ENCODE peak calls at places on chromosome 3, in five cellular contexts. N is fibroblast of pulmonary artery, M is colonic mucosa, V is right lobe of liver, L is esophagus muscularis mucosa. W is an unnamed sample.
A peak's percentile ranks its signal among the peaks of the same experiment; 100 is the strongest.

GRCh38 chr3:10378742-10379141 is 57.8 kb upstream of the SEC13 start:
- DNase-seq in M (no peak), V (no peak), L (no peak), N (no peak), W (no peak)

GRCh38 chr3:67421912-67422311 is 232.5 kb downstream of the SUCLG2 start:
- DNase-seq in L (no peak), N (no peak), M (no peak), V (no peak), W (no peak)

GRCh38 chr3:119304201-119304713 is 10.1 kb downstream of the ARHGAP31 start:
- DNase-seq in V (no peak), N (no peak), M (no peak), L (peak; percentile 19), W (no peak)

GRCh38 chr3:195700319-195700718 is 20.5 kb upstream of the MUC20 start:
- DNase-seq in L (no peak), N (no peak), V (no peak), M (no peak), W (no peak)

GRCh38 chr3:107969994-107970896 is 120.6 kb downstream of the CD47 start:
- DNase-seq in L (no peak), V (no peak), M (peak; percentile 39), N (peak; percentile 98), W (no peak)

GRCh38 chr3:191237045-191237882 is 38.2 kb downstream of the OSTN start:
- DNase-seq in V (no peak), N (no peak), M (no peak), L (no peak), W (no peak)

GRCh38 chr3:71436337-71436736 is 147.2 kb downstream of the FOXP1 start:
- DNase-seq in M (no peak), V (no peak), N (no peak), L (no peak), W (no peak)

GRCh38 chr3:23665741-23666140 is 140.0 kb upstream of the UBE2E1 start:
- DNase-seq in M (no peak), L (no peak), V (no peak), N (no peak), W (no peak)

GRCh38 chr3:49554639-49555265 is 475 bp downstream of the BSN start:
- DNase-seq in L (no peak), M (peak; percentile 42), V (peak; percentile 60), N (peak; percentile 35), W (no peak)

GRCh38 chr3:124032881-124033359 is 41.0 kb upstream of the ROPN1 start:
- DNase-seq in L (peak; percentile 95), M (peak; percentile 91), V (peak; percentile 83), N (peak; percentile 80), W (peak; percentile 21)

GRCh38 chr3:124033360-124034015 is 41.6 kb upstream of the ROPN1 start:
- DNase-seq in L (peak; percentile 17), N (no peak), V (peak; percentile 42), M (no peak), W (no peak)

GRCh38 chr3:124035463-124036121 is 43.7 kb upstream of the ROPN1 start:
- DNase-seq in L (peak; percentile 75), V (no peak), M (no peak), N (no peak), W (no peak)

GRCh38 chr3:124034809-124035152 is 42.9 kb upstream of the ROPN1 start:
- DNase-seq in M (no peak), N (no peak), V (no peak), L (peak; percentile 79), W (no peak)

DNA sequence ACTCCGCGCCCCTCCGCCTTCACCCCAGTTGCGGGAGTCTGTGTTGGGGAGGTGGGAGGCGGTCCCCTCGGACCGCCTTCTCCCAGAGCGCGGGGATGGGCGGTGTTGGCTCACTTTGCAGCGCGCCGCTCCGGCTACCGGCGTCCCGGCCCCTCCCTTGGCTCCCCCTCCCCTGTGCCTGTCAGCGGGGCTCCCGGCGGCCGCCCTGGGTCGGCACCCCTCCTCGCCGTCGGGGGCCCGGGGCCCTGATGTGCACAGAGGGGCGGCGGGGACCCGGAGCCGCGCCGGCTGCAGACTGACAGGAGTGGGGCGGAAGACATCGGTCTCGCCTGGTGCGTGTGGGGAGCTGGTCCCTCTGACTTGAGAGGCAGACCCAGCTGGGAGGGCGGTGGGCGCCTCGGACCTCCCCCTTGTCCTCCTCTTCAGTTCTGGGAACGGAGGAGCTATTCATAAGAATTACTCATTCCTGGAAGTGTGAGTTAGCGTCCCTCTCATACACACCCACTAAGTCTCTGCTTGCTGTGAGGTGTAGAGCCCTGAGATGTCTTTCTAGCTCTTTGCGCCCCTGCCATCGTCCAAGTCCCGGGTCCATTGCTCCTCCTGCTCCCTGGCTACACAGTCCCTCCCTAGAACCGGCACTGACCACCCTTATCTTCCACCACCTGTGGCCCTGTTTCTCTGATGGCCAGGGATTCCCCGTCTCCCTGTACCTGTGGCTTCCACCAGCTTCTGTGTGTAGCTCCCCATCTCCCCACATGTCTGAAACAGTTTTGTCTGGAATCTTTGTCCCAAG is 42.3 kb upstream of the ROPN1 start:
- DNase-seq in N (peak; percentile 3), M (peak; percentile 31), V (peak; percentile 40), L (peak; percentile 91), W (no peak)
- H3K4me3 ChIP-seq in N (peak overlapping the region; percentile 62), M (peak overlapping the region; percentile 71), V (peak overlapping the region; percentile 67), L (peak overlapping the region; percentile 82), W (no peak overlapping the region)

GRCh38 chr3:182725372-182726251 is 67.7 kb upstream of the ATP11B start:
- DNase-seq in V (no peak), L (no peak), N (no peak), M (peak; percentile 58), W (no peak)
- H3K4me3 ChIP-seq in V (no peak overlapping the region), L (no peak overlapping the region), N (peak overlapping the region; percentile 6), M (no peak overlapping the region), W (no peak overlapping the region)

GRCh38 chr3:132399054-132399929 is 18.0 kb upstream of the DNAJC13 start:
- DNase-seq in V (no peak), N (peak; percentile 85), L (no peak), M (no peak), W (no peak)
- H3K4me3 ChIP-seq in V (no peak overlapping the region), N (no peak overlapping the region), L (no peak overlapping the region), M (no peak overlapping the region), W (no peak overlapping the region)

DNA sequence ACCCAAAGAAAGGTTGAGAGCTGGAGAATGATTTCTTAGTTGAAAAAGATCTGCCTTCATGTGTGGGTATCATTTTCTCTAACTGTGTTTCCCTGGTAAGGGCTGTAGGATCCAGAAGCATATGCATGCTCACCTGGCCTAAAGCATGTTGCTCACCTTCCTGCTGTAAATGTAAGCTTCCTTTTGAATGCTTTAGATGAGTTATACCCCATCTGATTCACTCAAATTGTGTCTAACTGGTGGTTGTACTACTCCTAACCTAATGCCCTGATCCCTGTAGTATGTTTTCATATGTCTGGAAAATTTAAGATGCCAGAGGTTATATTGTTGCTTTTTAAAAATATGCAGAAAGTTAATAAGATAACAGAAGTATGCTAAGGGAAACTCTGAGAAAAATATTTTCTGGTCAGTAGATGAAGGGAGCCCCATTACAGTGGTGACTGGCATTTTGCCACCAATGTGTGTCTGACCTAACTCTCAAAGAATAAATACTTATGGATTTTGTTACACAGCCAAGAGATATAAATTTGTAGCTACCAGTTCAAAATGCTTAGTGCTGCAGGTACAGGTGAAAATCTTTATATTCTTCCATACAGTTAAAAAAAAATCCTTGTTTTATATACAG is 7.7 kb downstream of the FILIP1L start:
- DNase-seq in N (peak; percentile 32), L (no peak), M (no peak), V (no peak), W (no peak)
- H3K4me3 ChIP-seq in N (no peak overlapping the region), L (no peak overlapping the region), M (no peak overlapping the region), V (no peak overlapping the region), W (no peak overlapping the region)

DNA sequence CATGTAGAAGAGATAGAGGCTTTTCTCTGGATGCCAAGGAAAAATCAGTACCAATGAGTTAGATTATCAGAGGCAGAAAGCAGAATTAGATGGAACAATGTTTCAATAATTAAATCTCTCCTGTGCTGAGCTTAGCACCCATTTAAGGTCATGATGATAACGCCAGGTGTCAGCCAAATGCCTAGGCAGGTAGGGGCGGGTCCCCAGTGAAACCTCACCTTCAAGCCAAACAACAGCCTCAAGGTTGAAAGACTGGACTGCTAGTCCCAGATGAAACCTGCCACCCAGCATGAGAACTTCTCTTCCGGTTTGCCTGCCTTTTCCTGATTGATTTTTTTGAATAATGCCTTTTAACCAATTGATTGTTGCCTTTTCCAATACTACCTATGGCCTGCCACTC is 363.0 kb downstream of the PLOD2 start:
- DNase-seq in L (no peak), M (no peak), V (no peak), N (no peak), W (no peak)
- H3K4me3 ChIP-seq in L (no peak overlapping the region), M (no peak overlapping the region), V (no peak overlapping the region), N (no peak overlapping the region), W (no peak overlapping the region)

GRCh38 chr3:186614597-186615483 is 2.0 kb downstream of the AHSG start:
- DNase-seq in M (peak; percentile 85), L (no peak), N (peak; percentile 80), V (peak; percentile 83), W (peak; percentile 69)
- H3K4me3 ChIP-seq in M (no peak overlapping the region), L (no peak overlapping the region), N (no peak overlapping the region), V (peak overlapping the region; percentile 38), W (peak overlapping the region; percentile 48)

DNA sequence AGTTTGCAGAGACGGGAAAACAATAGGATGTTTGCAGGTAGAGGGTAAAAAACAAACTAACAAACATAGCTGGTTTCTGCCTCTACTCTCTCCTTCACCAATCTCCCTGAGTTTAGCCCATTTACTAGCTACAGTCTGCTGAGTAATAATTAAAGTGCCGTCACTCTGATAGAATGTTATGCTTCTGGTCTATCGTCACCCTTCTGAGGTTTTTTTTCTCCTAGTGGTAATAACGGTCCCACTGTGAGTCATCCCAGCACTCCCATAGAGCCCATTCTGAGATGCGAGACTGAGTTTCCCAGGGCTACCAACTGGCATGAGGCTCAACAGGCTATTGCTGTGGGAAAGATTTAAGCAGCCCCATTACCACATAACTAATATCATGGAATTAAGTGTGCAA is 56.4 kb downstream of the PLAAT1 start:
- DNase-seq in L (no peak), M (no peak), N (no peak), V (no peak), W (no peak)
- H3K4me3 ChIP-seq in L (no peak overlapping the region), M (no peak overlapping the region), N (no peak overlapping the region), V (no peak overlapping the region), W (no peak overlapping the region)

DNA sequence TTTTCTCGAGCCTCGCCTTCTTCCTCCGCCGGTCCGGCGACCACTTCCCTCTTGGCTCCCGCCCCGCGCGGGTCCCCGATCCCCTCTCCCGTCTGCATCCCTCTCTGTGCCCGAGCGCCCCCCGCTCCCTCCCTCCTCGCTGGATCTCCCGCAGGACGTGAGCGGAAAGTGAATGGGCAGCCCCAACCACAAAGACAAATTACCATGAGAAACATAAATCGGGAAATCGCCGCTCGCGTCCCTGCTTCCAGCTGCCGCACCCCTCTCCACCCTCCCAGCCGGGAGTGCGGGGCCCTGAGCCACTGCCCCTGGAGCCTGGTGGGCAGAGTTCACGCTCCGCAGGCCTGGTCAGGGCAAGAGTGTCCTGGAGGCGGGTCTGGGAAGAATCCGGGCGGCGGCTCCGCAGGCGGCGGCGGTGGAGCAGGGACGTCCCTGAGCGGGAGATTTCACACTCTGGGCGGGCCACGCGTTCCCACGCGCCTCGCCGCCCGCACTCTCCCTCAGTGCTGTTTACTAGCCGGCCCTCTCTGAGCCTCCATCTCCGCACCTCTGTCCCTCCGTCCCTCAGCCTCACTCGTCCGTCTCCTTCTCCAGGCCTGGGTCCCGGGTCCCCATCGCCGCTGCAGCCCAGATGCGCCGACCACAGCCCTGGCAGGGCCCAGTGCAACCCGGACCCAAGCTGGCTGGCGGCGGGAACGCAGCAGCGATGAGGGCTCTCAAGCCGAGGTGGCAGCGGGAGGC is 842 bp downstream of the SEMA5B start:
- DNase-seq in N (no peak), V (peak; percentile 56), L (no peak), M (peak; percentile 31), W (no peak)
- H3K4me3 ChIP-seq in N (peak overlapping the region; percentile 45), V (peak overlapping the region; percentile 56), L (peak overlapping the region; percentile 63), M (peak overlapping the region; percentile 52), W (peak overlapping the region; percentile 47)

W was measured in CD8-positive, alpha-beta memory T cell.